ENCODE peak calls at places on chromosome 10, in nine cellular contexts. Q, K, A, O, J, Y, S, U and I are unnamed samples.

GRCh38 chr10:91452063-91452462 is 41.9 kb downstream of the HECTD2 start:
- DNase-seq in Y (no peak), K (no peak), S (no peak), O (no peak), A (no peak), U (no peak), J (no peak), Q (no peak), I (no peak)

GRCh38 chr10:5582736-5583135 is 58.0 kb downstream of the CALML3 start:
- DNase-seq in A (no peak), Q (peak; percentile 66), K (peak; percentile 26), S (no peak), Y (no peak), O (no peak), J (no peak), U (no peak), I (no peak)

GRCh38 chr10:13272164-13272571 is 27.7 kb downstream of the PHYH start:
- DNase-seq in J (no peak), S (no peak), O (no peak), U (peak; percentile 57), Q (peak; percentile 48), Y (no peak), K (no peak), A (peak; percentile 33), I (no peak)

GRCh38 chr10:36441557-36441956 is 683.8 kb upstream of the ANKRD30A start:
- DNase-seq in K (no peak), A (no peak), S (no peak), Y (peak; percentile 40), J (no peak), U (no peak), Q (no peak), O (no peak), I (no peak)

GRCh38 chr10:72426982-72427381 is 72.3 kb upstream of the DNAJB12 start:
- DNase-seq in Q (peak; percentile 79), Y (no peak), U (no peak), S (no peak), O (no peak), A (no peak), J (peak; percentile 18), K (no peak), I (no peak)

GRCh38 chr10:86130737-86131475 is 235.7 kb downstream of the GRID1 start:
- DNase-seq in O (no peak), S (no peak), J (no peak), A (no peak), Q (no peak), U (no peak), K (no peak), Y (no peak), I (no peak)

GRCh38 chr10:130555411-130555750 is 419.2 kb downstream of the GLRX3 start:
- DNase-seq in J (no peak), K (no peak), S (no peak), Y (no peak), Q (no peak), O (no peak), U (no peak), A (no peak), I (no peak)

GRCh38 chr10:125868372-125868975 is 12.6 kb downstream of the DHX32 start:
- DNase-seq in S (no peak), U (no peak), O (peak; percentile 9), A (no peak), Y (peak; percentile 52), J (no peak), Q (peak; percentile 66), K (no peak), I (peak; percentile 56)

GRCh38 chr10:95503526-95503925 is 57.6 kb downstream of the SORBS1 start:
- DNase-seq in Q (no peak), U (no peak), S (no peak), J (no peak), O (no peak), Y (no peak), A (no peak), K (no peak), I (no peak)

GRCh38 chr10:26430641-26431163 is 7.4 kb upstream of the APBB1IP start:
- DNase-seq in Q (no peak), K (no peak), O (no peak), Y (no peak), S (no peak), A (no peak), U (no peak), J (no peak), I (no peak)

GRCh38 chr10:97549587-97550322 is 22.8 kb upstream of the ANKRD2 start:
- DNase-seq in Y (peak; percentile 65), Q (peak; percentile 64), U (no peak), S (no peak), J (no peak), K (no peak), A (peak; percentile 37), O (no peak), I (no peak)

GRCh38 chr10:79299397-79300370 is 47.6 kb upstream of the PPIF start:
- DNase-seq in U (no peak), J (no peak), Q (no peak), A (no peak), S (no peak), Y (no peak), K (no peak), O (no peak), I (no peak)

GRCh38 chr10:67803588-67804394 is 34.2 kb downstream of the DNAJC12 start:
- DNase-seq in S (no peak), A (no peak), Y (no peak), J (no peak), K (no peak), U (no peak), Q (no peak), O (no peak), I (no peak)

GRCh38 chr10:108515821-108516220 is 1351.3 kb upstream of the SORCS1 start:
- DNase-seq in O (no peak), Q (no peak), S (no peak), A (no peak), U (no peak), J (no peak), K (no peak), Y (no peak), I (no peak)

GRCh38 chr10:14562197-14562596 is 212.5 kb downstream of the FAM107B start:
- DNase-seq in O (no peak), S (no peak), Y (no peak), A (no peak), K (no peak), Q (no peak), U (no peak), J (no peak), I (no peak)
- H3K4me1 ChIP-seq in O (no peaks in the 10 kb centered on the region), S (peaks cover 89% of the 10 kb centered on the region), Y (peaks cover 4% of the 10 kb centered on the region), A (no peaks in the 10 kb centered on the region), K (no peaks in the 10 kb centered on the region), Q (peaks cover 8% of the 10 kb centered on the region), U (no peaks in the 10 kb centered on the region), J (peaks cover 20% of the 10 kb centered on the region), I (peaks cover 61% of the 10 kb centered on the region)

GRCh38 chr10:7192831-7193348 is 217.9 kb downstream of the SFMBT2 start:
- DNase-seq in J (no peak), A (no peak), K (no peak), Y (no peak), U (no peak), O (no peak), Q (no peak), S (peak; percentile 28), I (no peak)
- H3K4me1 ChIP-seq in J (no peaks in the 10 kb centered on the region), A (no peaks in the 10 kb centered on the region), K (no peaks in the 10 kb centered on the region), Y (no peaks in the 10 kb centered on the region), U (no peaks in the 10 kb centered on the region), O (no peaks in the 10 kb centered on the region), Q (no peaks in the 10 kb centered on the region), S (peaks cover 73% of the 10 kb centered on the region), I (no peaks in the 10 kb centered on the region)

GRCh38 chr10:113089581-113089980 is 139.5 kb downstream of the TCF7L2 start:
- DNase-seq in Y (no peak), S (no peak), U (no peak), A (no peak), Q (no peak), J (no peak), K (no peak), O (no peak), I (no peak)
- H3K4me1 ChIP-seq in Y (peaks cover 27% of the 10 kb centered on the region), S (peaks cover 3% of the 10 kb centered on the region), U (peaks cover 16% of the 10 kb centered on the region), A (no peaks in the 10 kb centered on the region), Q (peaks cover 50% of the 10 kb centered on the region), J (peaks cover 8% of the 10 kb centered on the region), K (peaks cover 37% of the 10 kb centered on the region), O (no peaks in the 10 kb centered on the region), I (peaks cover 52% of the 10 kb centered on the region)

DNA sequence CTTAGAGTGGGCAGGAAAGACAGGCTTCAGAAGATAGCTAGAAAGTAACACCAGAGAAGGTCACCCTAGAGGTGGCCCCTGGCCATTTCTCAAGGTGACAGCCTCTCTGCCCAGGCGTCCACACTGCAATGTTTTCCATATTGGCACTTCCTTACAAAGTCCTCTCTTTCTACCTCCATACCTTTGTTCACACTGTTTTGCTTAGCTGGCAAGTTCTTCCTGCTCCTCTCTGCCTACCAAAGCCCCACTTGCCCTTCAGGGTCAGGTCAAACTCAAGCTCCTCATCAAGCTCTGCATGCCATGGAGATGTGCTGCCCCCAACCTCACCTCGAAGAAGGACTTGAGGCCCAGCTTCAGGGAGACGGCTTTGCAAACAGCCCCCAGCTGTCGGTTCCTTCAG is 190.9 kb downstream of the KCNMA1 start:
- DNase-seq in Q (no peak), A (no peak), U (no peak), O (no peak), S (no peak), Y (no peak), J (no peak), K (no peak), I (no peak)
- H3K4me1 ChIP-seq in Q (peaks cover 2% of the 10 kb centered on the region), A (no peaks in the 10 kb centered on the region), U (peaks cover 40% of the 10 kb centered on the region), O (peaks cover 3% of the 10 kb centered on the region), S (no peaks in the 10 kb centered on the region), Y (no peaks in the 10 kb centered on the region), J (no peaks in the 10 kb centered on the region), K (peaks cover 1% of the 10 kb centered on the region), I (peaks cover 15% of the 10 kb centered on the region)

GRCh38 chr10:73891585-73891984 is 17.2 kb upstream of the CAMK2G start:
- DNase-seq in S (no peak), U (no peak), Y (no peak), O (no peak), J (no peak), A (no peak), K (no peak), Q (no peak), I (no peak)
- H3K4me1 ChIP-seq in S (no peaks in the 10 kb centered on the region), U (peaks cover 29% of the 10 kb centered on the region), Y (peaks cover 41% of the 10 kb centered on the region), O (peaks cover 9% of the 10 kb centered on the region), J (peaks cover 7% of the 10 kb centered on the region), A (peaks cover 16% of the 10 kb centered on the region), K (peaks cover 20% of the 10 kb centered on the region), Q (peaks cover 6% of the 10 kb centered on the region), I (peaks cover 25% of the 10 kb centered on the region)

DNA sequence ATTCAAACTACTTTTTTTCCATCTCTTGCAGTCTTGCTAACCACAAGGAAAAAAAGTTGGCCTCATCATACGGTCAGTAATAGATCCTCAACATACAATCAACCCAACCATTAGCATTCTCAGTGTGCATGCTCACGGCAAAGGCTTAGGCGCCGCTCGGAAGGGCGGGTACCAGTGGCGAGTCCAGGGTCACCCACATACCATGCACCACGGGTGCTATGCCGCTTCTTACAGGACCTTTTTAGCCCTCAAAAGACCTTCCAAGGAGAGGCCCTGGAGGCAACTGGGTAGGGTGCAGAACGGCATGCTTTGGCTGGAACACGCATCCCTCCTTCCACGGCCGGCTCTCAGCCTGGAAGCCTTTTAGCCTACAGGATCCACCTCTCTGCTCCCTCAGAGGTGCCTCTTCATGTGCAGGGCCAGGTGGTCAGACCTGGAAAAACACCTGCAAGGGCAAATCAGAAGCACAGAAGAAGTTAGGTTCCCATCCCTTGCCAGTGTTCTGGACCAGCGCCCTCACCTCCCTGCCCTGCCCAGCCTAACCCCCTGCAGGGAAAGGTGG is 5.8 kb downstream of the KLF6 start:
- DNase-seq in U (no peak), S (no peak), J (no peak), A (no peak), K (no peak), Y (peak; percentile 59), Q (no peak), O (no peak), I (no peak)
- H3K4me1 ChIP-seq in U (peaks cover 77% of the 10 kb centered on the region), S (peaks cover 75% of the 10 kb centered on the region), J (peaks cover 6% of the 10 kb centered on the region), A (peaks cover 12% of the 10 kb centered on the region), K (peaks cover 13% of the 10 kb centered on the region), Y (peaks cover 21% of the 10 kb centered on the region), Q (peaks cover 38% of the 10 kb centered on the region), O (peaks cover 10% of the 10 kb centered on the region), I (peaks cover 80% of the 10 kb centered on the region)